ENCODE peak calls at places on chromosomes 3 and 15, in eight cellular contexts. W, E, F, Z, G, D, X and N are unnamed samples.

GRCh38 chr3:155763870-155764463 is 19.1 kb upstream of the PLCH1 start:
- DNase-seq in E (no peak), W (no peak), G (no peak), D (no peak), X (no peak), F (no peak), Z (no peak), N (no peak)

GRCh38 chr3:72614394-72615074 is 233.7 kb downstream of the SHQ1 start:
- DNase-seq in F (no peak), W (no peak), E (no peak), G (no peak), X (no peak), Z (no peak), D (no peak), N (no peak)

GRCh38 chr3:146449584-146449983 is 19.8 kb downstream of the PLSCR2 start:
- DNase-seq in F (no peak), Z (no peak), W (no peak), X (no peak), G (no peak), E (no peak), D (no peak), N (no peak)

GRCh38 chr3:39250116-39250747 is 29.6 kb downstream of the CX3CR1 start:
- DNase-seq in F (no peak), W (no peak), X (no peak), D (no peak), E (no peak), G (no peak), Z (no peak), N (no peak)

GRCh38 chr3:112672716-112673506 is 32.0 kb upstream of the CCDC80 start:
- DNase-seq in X (no peak), D (no peak), E (no peak), Z (no peak), W (no peak), G (no peak), F (peak; percentile 23), N (no peak)

GRCh38 chr3:52405601-52406115 is 39.2 kb downstream of the SEMA3G start:
- DNase-seq in G (no peak), W (no peak), E (peak; percentile 64), Z (no peak), F (no peak), D (peak; percentile 75), X (no peak), N (no peak)

GRCh38 chr15:89401636-89402252 is 67.1 kb upstream of the POLG start:
- DNase-seq in E (peak; percentile 69), F (no peak), X (peak; percentile 70), W (peak; percentile 62), Z (no peak), G (no peak), D (peak; percentile 40), N (no peak)

GRCh38 chr3:130480736-130481135 is 36.2 kb upstream of the COL6A6 start:
- DNase-seq in G (no peak), X (no peak), W (peak; percentile 26), F (peak; percentile 36), D (peak; percentile 10), E (peak; percentile 44), Z (no peak), N (no peak)

GRCh38 chr15:44550734-44551133 is 13.8 kb downstream of the EIF3J start:
- DNase-seq in F (no peak), Z (no peak), D (no peak), E (no peak), G (no peak), X (no peak), W (no peak), N (no peak)

GRCh38 chr3:50157821-50158556 is 2.9 kb downstream of the SEMA3F start:
- DNase-seq in W (peak; percentile 83), G (no peak), D (no peak), E (peak; percentile 95), F (no peak), Z (no peak), X (no peak), N (no peak)

GRCh38 chr3:162719684-162720341 is 1223.2 kb downstream of the OTOL1 start:
- DNase-seq in Z (no peak), W (peak; percentile 56), X (no peak), F (peak; percentile 96), G (no peak), E (peak; percentile 79), D (peak; percentile 1), N (no peak)

GRCh38 chr15:40075298-40076044 is 33.2 kb downstream of the BMF start:
- DNase-seq in X (no peak), D (no peak), F (peak; percentile 79), W (no peak), Z (no peak), G (no peak), E (no peak), N (no peak)

GRCh38 chr15:77387355-77388105 is 32.4 kb downstream of the PEAK1 start:
- DNase-seq in Z (no peak), X (no peak), F (no peak), E (no peak), W (no peak), G (no peak), D (peak; percentile 21), N (no peak)

GRCh38 chr3:111801697-111802655 is 57.1 kb upstream of the PHLDB2 start:
- DNase-seq in E (peak; percentile 98), F (peak; percentile 95), W (peak; percentile 39), Z (no peak), G (no peak), X (no peak), D (no peak), N (no peak)

GRCh38 chr3:121998588-121999473 is 23.2 kb downstream of the ILDR1 start:
- DNase-seq in G (no peak), D (peak; percentile 32), W (no peak), X (no peak), E (no peak), F (no peak), Z (no peak), N (no peak)

GRCh38 chr3:53170325-53171108 is 9.5 kb downstream of the PRKCD start:
- DNase-seq in E (no peak), D (no peak), W (no peak), Z (no peak), X (no peak), F (no peak), G (no peak), N (peak; percentile 70)

GRCh38 chr15:68230157-68231100 is 901 bp upstream of the CLN6 start:
- DNase-seq in W (no peak), F (peak; percentile 69), X (no peak), G (no peak), Z (no peak), D (peak; percentile 35), E (no peak), N (no peak)

GRCh38 chr3:127809611-127810010 is 12.7 kb downstream of the MGLL start:
- DNase-seq in X (no peak), W (no peak), D (no peak), G (no peak), F (no peak), E (no peak), Z (no peak), N (no peak)

GRCh38 chr3:66317750-66318366 is 97.1 kb downstream of the SLC25A26 start:
- DNase-seq in Z (no peak), G (no peak), D (no peak), E (no peak), F (no peak), W (no peak), X (no peak), N (no peak)

GRCh38 chr15:80265021-80265420 is 13.0 kb upstream of the CTXND1 start:
- DNase-seq in D (peak; percentile 9), E (peak; percentile 26), G (no peak), F (no peak), X (no peak), W (no peak), Z (no peak), N (no peak)

GRCh38 chr3:120274739-120275167 is 10.3 kb downstream of the GPR156 start:
- DNase-seq in F (no peak), G (no peak), E (no peak), W (no peak), X (no peak), D (no peak), Z (no peak), N (no peak)

GRCh38 chr3:27114684-27115083 is 254.5 kb downstream of the NEK10 start:
- DNase-seq in X (no peak), F (peak; percentile 31), E (peak; percentile 84), D (no peak), Z (no peak), W (peak; percentile 1), G (no peak), N (no peak)

GRCh38 chr3:76026379-76026778 is 241.0 kb upstream of the ZNF717 start:
- DNase-seq in D (no peak), X (no peak), E (no peak), W (no peak), G (no peak), Z (no peak), F (no peak), N (no peak)